ENCODE peak calls at places on chromosome 21, in four cellular contexts. G is GM20000, B is lower leg skin, F is cardiac septum. O is an unnamed sample.

GRCh38 chr21:41564871-41565281 is 56.9 kb upstream of the TMPRSS2 start:
- DNase-seq in G (no peak), B (no peak), F (no peak), O (no peak)

GRCh38 chr21:36887983-36888382 is 78.5 kb downstream of the HLCS start:
- DNase-seq in G (no peak), B (no peak), F (no peak), O (no peak)

GRCh38 chr21:31498985-31499384 is 154.9 kb upstream of the TIAM1 start:
- DNase-seq in G (no peak), B (no peak), F (no peak), O (no peak)

GRCh38 chr21:27258222-27258621 is 291.3 kb upstream of the ADAMTS5 start:
- DNase-seq in G (no peak), B (no peak), F (no peak), O (no peak)

GRCh38 chr21:41648591-41649031 is 118.2 kb downstream of the RIPK4 start:
- DNase-seq in G (no peak), B (no peak), F (peak; percentile 71), O (no peak)

GRCh38 chr21:38179504-38179900 is 77.3 kb upstream of the KCNJ15 start:
- DNase-seq in G (no peak), B (no peak), F (no peak), O (no peak)

GRCh38 chr21:17911628-17912027 is 92.5 kb upstream of the C21orf91 start:
- DNase-seq in G (no peak), B (no peak), F (no peak), O (no peak)

GRCh38 chr21:39694750-39695149 is 50.2 kb upstream of the IGSF5 start:
- DNase-seq in G (no peak), B (no peak), F (no peak), O (no peak)

GRCh38 chr21:28704746-28705145 is 287.9 kb downstream of the LTN1 start:
- DNase-seq in G (no peak), B (no peak), F (peak; percentile 77), O (no peak)

GRCh38 chr21:35204850-35205564 is 155.9 kb upstream of the RUNX1 start:
- DNase-seq in G (peak; percentile 24), B (peak; percentile 88), F (peak; percentile 88), O (peak; percentile 54)

O was measured in Karpas-422.